ENCODE peak calls at places on chromosome 15, in four cellular contexts. H is neural progenitor cell, E is heart right ventricle, K is pancreas. Y is an unnamed sample.

GRCh38 chr15:72599855-72600464 is 54.5 kb upstream of the GOLGA6B start:
- DNase-seq in H (peak; percentile 67), E (no peak), K (no peak), Y (no peak)

GRCh38 chr15:87369269-87369668 is 887.3 kb downstream of the NTRK3 start:
- DNase-seq in K (no peak), H (no peak), E (no peak), Y (no peak)

GRCh38 chr15:37131639-37132038 is 31.3 kb upstream of the MEIS2 start:
- DNase-seq in H (no peak), E (no peak), K (no peak), Y (no peak)

GRCh38 chr15:92393994-92394326 is 279 bp downstream of the ST8SIA2 start:
- DNase-seq in E (no peak), K (no peak), H (no peak), Y (no peak)

GRCh38 chr15:92166029-92166428 is 227.7 kb upstream of the ST8SIA2 start:
- DNase-seq in E (no peak), H (peak; percentile 37), K (no peak), Y (no peak)

GRCh38 chr15:96327155-96327741 is 3.3 kb upstream of the NR2F2 start:
- DNase-seq in K (no peak), E (no peak), H (peak; percentile 75), Y (no peak)

GRCh38 chr15:76339302-76340197 is 3.0 kb downstream of the ISL2 start:
- DNase-seq in H (peak; percentile 62), E (no peak), K (no peak), Y (no peak)

GRCh38 chr15:45187894-45188830 is at the start of gene SHF:
- DNase-seq in K (peak; percentile 71), H (peak; percentile 95), E (peak; percentile 64), Y (peak; percentile 32)

GRCh38 chr15:53962646-53963561 is 15.3 kb upstream of the UNC13C start:
- DNase-seq in K (peak; percentile 57), E (peak; percentile 4), H (peak; percentile 33), Y (no peak)

GRCh38 chr15:52783929-52784798 is 6.0 kb downstream of the ONECUT1 start:
- DNase-seq in E (no peak), K (peak; percentile 88), H (peak; percentile 90), Y (no peak)

GRCh38 chr15:55829826-55830225 is 86.9 kb upstream of the PRTG start:
- DNase-seq in E (no peak), K (no peak), H (no peak), Y (no peak)

GRCh38 chr15:50184863-50185504 is 3.0 kb downstream of the SLC27A2 start:
- DNase-seq in H (no peak), E (no peak), K (no peak), Y (no peak)

GRCh38 chr15:74430510-74430951 is 3.2 kb downstream of the SEMA7A start:
- DNase-seq in H (no peak), E (no peak), K (no peak), Y (peak; percentile 28)

GRCh38 chr15:68525815-68526214 is 53.0 kb upstream of the CORO2B start:
- DNase-seq in E (no peak), K (no peak), H (no peak), Y (no peak)

GRCh38 chr15:45642203-45642932 is 7.5 kb downstream of the SQOR start:
- DNase-seq in E (no peak), K (no peak), H (no peak), Y (no peak)

GRCh38 chr15:51135276-51135675 is 40.6 kb upstream of the TNFAIP8L3 start:
- DNase-seq in E (no peak), H (no peak), K (no peak), Y (no peak)

GRCh38 chr15:66943456-66944095 is 121.8 kb upstream of the SMAD3 start:
- DNase-seq in K (no peak), H (peak; percentile 19), E (no peak), Y (no peak)

DNA sequence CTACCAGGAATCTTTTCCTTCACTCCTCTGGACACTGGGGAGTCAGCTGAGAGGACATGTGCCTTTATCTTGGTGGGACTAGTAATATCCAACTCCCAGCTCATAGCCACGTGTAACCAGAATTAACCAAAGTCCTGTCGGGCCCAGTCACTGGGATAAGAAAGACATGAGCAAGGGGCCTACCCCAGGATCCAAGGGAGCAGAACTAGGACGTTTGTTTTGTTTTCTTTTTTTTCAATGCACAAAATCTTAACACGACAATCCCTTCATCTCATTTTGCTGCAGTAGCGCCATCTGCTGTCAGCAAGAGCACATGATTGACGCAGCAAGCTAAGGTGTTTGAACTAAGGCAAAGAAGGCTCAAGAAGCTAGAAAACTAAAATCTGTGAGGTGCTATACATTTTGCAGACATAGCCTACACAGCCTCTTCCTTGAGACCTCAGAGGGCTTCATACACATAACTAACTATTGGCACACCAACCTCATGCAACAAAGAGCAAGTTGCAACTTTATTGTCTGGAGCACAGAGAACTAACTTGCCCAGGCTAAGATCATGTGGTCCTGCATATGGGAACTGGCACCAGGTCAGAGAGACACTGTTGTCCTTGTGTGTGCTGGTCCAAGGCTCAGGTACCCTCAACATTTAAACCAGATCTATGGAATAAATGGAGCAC is 43.6 kb downstream of the RLBP1 start:
- DNase-seq in H (peak; percentile 76), E (peak; percentile 40), K (no peak), Y (peak; percentile 66)
- H3K27ac ChIP-seq in H (no peak overlapping the region), E (peak overlapping the region; percentile 31), K (no peak overlapping the region), Y (peak overlapping the region; percentile 28)

GRCh38 chr15:77391372-77391951 is 28.4 kb downstream of the PEAK1 start:
- DNase-seq in H (no peak), E (no peak), K (no peak), Y (no peak)
- H3K27ac ChIP-seq in H (no peak overlapping the region), E (peak overlapping the region; percentile 45), K (no peak overlapping the region), Y (no peak overlapping the region)

GRCh38 chr15:80179025-80179759 is 26.4 kb downstream of the FAH start:
- DNase-seq in E (no peak), K (no peak), H (no peak), Y (no peak)
- H3K27ac ChIP-seq in E (no peak overlapping the region), K (no peak overlapping the region), H (no peak overlapping the region), Y (no peak overlapping the region)

DNA sequence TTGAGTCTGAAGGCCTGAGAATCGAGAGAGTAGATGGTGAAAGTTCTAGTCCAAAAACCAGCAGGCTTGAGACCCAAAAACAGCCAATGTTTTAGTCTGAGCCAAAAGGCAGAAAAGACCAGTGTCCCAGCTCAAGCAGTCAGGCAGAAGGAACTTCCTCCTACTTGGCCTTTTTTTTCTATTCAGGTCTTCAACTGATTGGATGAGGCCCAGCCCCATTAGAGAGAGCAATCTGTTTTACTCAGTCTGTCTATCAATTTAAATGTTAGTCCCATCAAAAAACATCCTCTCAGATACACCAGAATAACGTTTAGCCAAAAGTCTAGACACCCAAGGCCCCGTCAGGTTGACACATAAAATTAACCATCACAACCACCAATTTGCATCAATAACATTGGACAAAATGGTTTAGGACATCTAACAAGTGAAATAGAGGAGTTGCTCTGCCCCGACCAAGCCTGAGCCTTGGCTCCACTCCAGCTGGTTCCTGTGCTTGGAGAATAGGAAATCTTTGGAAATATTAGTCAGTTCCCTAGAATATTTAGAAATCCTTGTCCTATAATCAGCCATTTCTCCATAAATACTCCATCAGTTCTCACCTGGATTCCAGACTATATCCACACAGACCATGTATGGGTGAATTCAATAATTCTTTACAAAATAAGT is 51.4 kb upstream of the LIPC start:
- DNase-seq in E (no peak), K (no peak), H (no peak), Y (no peak)
- H3K27ac ChIP-seq in E (no peak overlapping the region), K (no peak overlapping the region), H (no peak overlapping the region), Y (no peak overlapping the region)

Y was measured in substantia nigra.